ENCODE peak calls at places on chromosomes 1 and 21, in seven cellular contexts. S is IMR-90, I is H1, E is H9, O is mesenchymal stem cell, D is neuronal stem cell, N is trophoblast cell. H is an unnamed sample.

GRCh38 chr1:168470821-168471473 is 72.8 kb downstream of the XCL2 start:
- DNase-seq in S (peak), I (no peak), E (no peak), O (peak), D (no peak), N (peak), H (peak)

GRCh38 chr1:112722601-112723510 is 7.7 kb upstream of the PPM1J start:
- DNase-seq in S (peak), I (peak), E (peak), O (peak), D (no peak), N (peak), H (peak)

GRCh38 chr1:164637461-164638375 is 78.7 kb downstream of the PBX1 start:
- DNase-seq in S (peak), I (no peak), E (no peak), O (peak), D (no peak), N (peak), H (peak)

GRCh38 chr1:94792876-94793605 is 27.1 kb upstream of the SLC44A3 start:
- DNase-seq in S (peak), I (no peak), E (no peak), O (peak), D (no peak), N (no peak), H (no peak)

GRCh38 chr1:177817969-177818872 is 151.6 kb downstream of the SEC16B start:
- DNase-seq in S (no peak), I (no peak), E (no peak), O (no peak), D (no peak), N (no peak), H (no peak)

GRCh38 chr1:66267211-66267940 is 266.6 kb upstream of the SGIP1 start:
- DNase-seq in S (no peak), I (no peak), E (no peak), O (no peak), D (no peak), N (no peak), H (no peak)

GRCh38 chr21:18744840-18745239 is 341.3 kb upstream of the TMPRSS15 start:
- DNase-seq in S (no peak), I (no peak), E (no peak), O (no peak), D (no peak), N (no peak), H (peak)

GRCh38 chr1:169892819-169893644 is 664 bp downstream of the SCYL3 start:
- DNase-seq in S (peak), I (no peak), E (no peak), O (peak), D (no peak), N (peak), H (no peak)

GRCh38 chr1:19315378-19316206 is 3.5 kb downstream of the SLC66A1 start:
- DNase-seq in S (peak), I (no peak), E (no peak), O (peak), D (no peak), N (no peak), H (no peak)

GRCh38 chr1:23720256-23720995 is 22.8 kb upstream of the ELOA start:
- DNase-seq in S (peak), I (no peak), E (no peak), O (peak), D (no peak), N (no peak), H (no peak)

GRCh38 chr1:35850051-35850450 is 33.0 kb upstream of the AGO1 start:
- DNase-seq in S (no peak), I (no peak), E (no peak), O (no peak), D (no peak), N (peak), H (peak)

GRCh38 chr1:46342084-46342656 is 1.6 kb downstream of the NSUN4 start:
- DNase-seq in S (peak), I (no peak), E (no peak), O (peak), D (no peak), N (no peak), H (peak)

GRCh38 chr1:112711041-112711440 is 4.1 kb downstream of the PPM1J start:
- DNase-seq in S (no peak), I (no peak), E (no peak), O (no peak), D (no peak), N (no peak), H (peak)

DNA sequence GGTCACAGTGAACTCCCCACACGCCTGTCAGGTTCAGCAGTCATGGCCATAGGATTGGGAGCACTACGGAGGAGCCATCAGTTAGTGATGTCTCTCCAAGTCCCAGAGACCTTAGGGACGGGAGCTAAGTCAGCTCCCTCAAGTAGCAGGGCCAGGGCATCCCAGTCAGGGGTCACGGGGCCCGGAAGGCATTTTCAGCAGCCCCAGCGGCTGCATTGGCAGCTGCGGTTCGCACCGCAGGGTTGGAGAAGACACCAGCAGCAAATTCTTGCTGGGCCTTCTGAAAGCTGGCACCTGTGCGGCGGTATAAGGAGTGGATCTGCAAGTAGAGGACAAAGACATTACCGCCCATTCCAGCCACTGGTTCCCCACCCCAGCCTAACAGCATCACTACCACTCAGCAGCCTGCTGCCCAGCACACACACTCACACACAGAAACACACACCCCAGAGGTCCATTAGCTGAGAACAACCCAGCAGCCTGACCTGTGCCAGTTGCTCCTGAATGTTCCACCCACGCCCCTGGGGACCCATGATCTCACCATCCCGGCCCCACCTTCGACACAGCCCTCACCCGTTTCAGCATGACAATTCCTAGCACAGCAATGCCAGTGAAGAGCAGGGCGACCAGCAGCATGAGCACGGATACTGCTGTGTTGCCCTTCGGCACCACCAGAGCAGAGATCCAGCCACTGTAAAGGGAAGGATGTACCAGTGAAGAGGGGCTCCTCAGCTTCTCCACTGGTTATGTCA is 994 bp upstream of the ENTREP3 start:
- DNase-seq in S (no peak), I (peak), E (no peak), O (no peak), D (no peak), N (no peak), H (no peak)
- H4K8ac ChIP-seq in S (peak), I (no peak), E (no peak), O (peak), D (no peak), N (peak), H (no peak)

DNA sequence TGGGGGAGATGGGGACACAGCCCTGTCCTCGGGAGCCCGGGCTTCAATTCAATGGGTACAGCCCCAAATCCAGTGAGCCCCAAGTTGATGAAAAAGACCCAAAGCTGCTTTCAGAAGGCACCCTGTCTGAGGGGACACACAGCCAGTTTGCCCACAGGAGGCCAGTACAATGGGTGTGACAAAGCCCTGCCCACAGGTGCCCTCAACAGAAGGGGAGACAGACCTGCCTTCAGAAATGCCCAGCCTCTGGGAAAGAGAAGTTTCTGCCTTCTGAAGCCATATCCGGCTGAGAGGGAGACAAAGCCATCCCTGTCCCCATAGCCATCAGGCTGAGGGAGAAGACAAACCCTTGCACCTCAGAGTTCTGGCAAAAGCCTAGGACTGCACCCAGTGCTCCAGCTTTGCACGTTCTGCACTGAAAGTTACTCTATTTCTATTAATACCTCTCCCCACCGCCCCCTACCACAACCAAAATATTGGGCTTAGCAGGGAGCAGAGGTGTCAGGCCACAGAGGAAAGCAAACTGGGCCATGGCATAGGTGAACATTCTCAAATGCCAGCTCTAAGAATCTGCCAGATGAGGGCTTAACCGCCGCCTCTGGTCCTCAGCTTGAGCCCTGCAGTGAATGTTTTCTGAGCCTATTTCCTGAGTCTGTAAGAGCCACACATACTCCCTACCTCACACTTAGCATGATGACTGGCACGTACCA is 18.0 kb upstream of the PTAFR start:
- DNase-seq in S (no peak), I (no peak), E (no peak), O (no peak), D (no peak), N (no peak), H (no peak)
- H4K8ac ChIP-seq in S (no peak), I (peak), E (no peak), O (no peak), D (no peak), N (no peak), H (no peak)

DNA sequence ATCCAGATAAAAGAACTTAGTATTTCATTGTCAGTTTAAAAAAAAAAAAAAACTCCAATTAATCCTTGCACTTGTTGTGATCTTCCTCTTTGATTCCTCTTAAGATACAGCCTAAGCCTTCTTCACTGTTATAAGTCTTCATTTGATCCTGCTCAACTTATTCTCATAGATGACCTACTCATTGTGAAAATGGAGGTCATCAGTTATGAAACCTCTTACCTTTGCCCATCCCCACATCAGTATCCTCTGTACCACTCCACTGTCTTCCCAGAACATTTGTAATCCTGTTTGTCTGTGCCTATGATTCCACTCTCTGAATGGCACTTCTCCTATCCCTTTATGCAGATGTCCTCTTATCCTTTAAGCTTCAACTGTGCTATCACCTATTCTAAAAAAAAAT is 28.0 kb downstream of the ODR4 start:
- DNase-seq in S (no peak), I (no peak), E (no peak), O (no peak), D (no peak), N (no peak), H (no peak)
- H4K8ac ChIP-seq in S (no peak), I (no peak), E (no peak), O (no peak), D (no peak), N (no peak), H (no peak)

GRCh38 chr21:42190492-42190875 is 28.5 kb upstream of the ABCG1 start:
- DNase-seq in S (no peak), I (no peak), E (no peak), O (no peak), D (no peak), N (no peak), H (no peak)
- H4K8ac ChIP-seq in S (no peak), I (no peak), E (no peak), O (no peak), D (no peak), N (no peak), H (no peak)

DNA sequence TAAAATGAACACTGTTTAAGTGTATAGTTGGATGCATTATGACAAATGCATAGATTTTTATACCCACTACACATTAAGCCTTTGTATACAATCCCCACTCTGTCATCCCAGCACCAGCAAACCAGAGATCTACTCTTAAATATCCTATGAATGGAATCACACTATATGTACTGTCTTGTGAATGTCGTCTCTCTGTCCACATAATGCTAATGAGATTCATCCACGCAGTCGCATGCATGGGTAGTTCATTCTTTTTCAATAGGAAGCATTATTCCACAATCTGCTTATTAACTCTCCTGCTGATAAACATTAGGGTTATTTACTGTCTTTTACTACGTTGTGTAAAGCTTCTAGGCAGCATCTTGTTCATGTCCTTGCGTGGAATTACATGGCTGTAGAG is 892.3 kb downstream of the LTN1 start:
- DNase-seq in S (no peak), I (no peak), E (no peak), O (no peak), D (no peak), N (no peak), H (no peak)
- H4K8ac ChIP-seq in S (no peak), I (no peak), E (no peak), O (no peak), D (no peak), N (no peak), H (no peak)

H was measured in mesendoderm.